ENCODE peak calls at places on chromosomes 2 and 18, in ten cellular contexts. C is IMR-90; P is ovary; Y is naive thymus-derived CD4-positive, alpha-beta T cell; O is astrocyte of the spinal cord; W is OCI-LY7; J is HAP-1; U is tibial nerve; A is fibroblast of pulmonary artery; Z is PC-9. F is an unnamed sample.

GRCh38 chr18:56803076-56803475 is 151.9 kb downstream of the WDR7 start:
- DNase-seq in C (no peak), P (no peak), Y (no peak), O (no peak), W (no peak), J (no peak), U (no peak), A (no peak), Z (no peak), F (no peak)

GRCh38 chr2:62974999-62975398 is 75.6 kb upstream of the OTX1 start:
- DNase-seq in C (no peak), P (no peak), Y (no peak), O (no peak), W (no peak), J (no peak), U (no peak), A (no peak), Z (no peak), F (no peak)

GRCh38 chr18:23134780-23135678 is at the start of gene CABLES1:
- DNase-seq in C (peak), P (peak), Y (peak), O (peak), W (peak), J (peak), U (peak), A (peak), Z (peak), F (peak)

GRCh38 chr2:20346565-20347127 is 4.0 kb downstream of the PUM2 start:
- DNase-seq in C (peak), P (no peak), Y (no peak), O (peak), W (no peak), J (no peak), U (no peak), A (no peak), Z (no peak), F (no peak)

GRCh38 chr2:41707790-41708451 is 339.9 kb upstream of the PKDCC start:
- DNase-seq in C (no peak), P (no peak), Y (no peak), O (no peak), W (no peak), J (no peak), U (no peak), A (no peak), Z (no peak), F (no peak)

GRCh38 chr18:51153659-51154371 is 43.7 kb downstream of the MEX3C start:
- DNase-seq in C (no peak), P (no peak), Y (peak), O (no peak), W (peak), J (no peak), U (no peak), A (no peak), Z (no peak), F (peak)

GRCh38 chr2:28231110-28231621 is 161.5 kb upstream of the FOSL2 start:
- DNase-seq in C (peak), P (no peak), Y (no peak), O (peak), W (no peak), J (no peak), U (no peak), A (peak), Z (no peak), F (peak)

GRCh38 chr2:197239434-197239833 is 71.1 kb downstream of the ANKRD44 start:
- DNase-seq in C (no peak), P (no peak), Y (no peak), O (no peak), W (no peak), J (no peak), U (no peak), A (no peak), Z (no peak), F (no peak)

GRCh38 chr2:128696421-128696820 is 377.8 kb upstream of the HS6ST1 start:
- DNase-seq in C (no peak), P (no peak), Y (no peak), O (no peak), W (no peak), J (no peak), U (no peak), A (no peak), Z (no peak), F (no peak)

GRCh38 chr2:222861411-222862067 is 703 bp downstream of the ACSL3 start:
- DNase-seq in C (no peak), P (peak), Y (peak), O (peak), W (peak), J (no peak), U (no peak), A (peak), Z (no peak), F (peak)

GRCh38 chr2:133509777-133510176 is 58.5 kb downstream of the NCKAP5 start:
- DNase-seq in C (no peak), P (no peak), Y (no peak), O (no peak), W (no peak), J (no peak), U (no peak), A (no peak), Z (no peak), F (no peak)

GRCh38 chr2:105870062-105870461 is 125.3 kb downstream of the NCK2 start:
- DNase-seq in C (no peak), P (no peak), Y (no peak), O (no peak), W (no peak), J (no peak), U (no peak), A (no peak), Z (no peak), F (no peak)

GRCh38 chr2:75292826-75293225 is 93.5 kb upstream of the TACR1 start:
- DNase-seq in C (peak), P (no peak), Y (no peak), O (peak), W (no peak), J (no peak), U (no peak), A (peak), Z (peak), F (no peak)

GRCh38 chr18:79402977-79403722 is 7.4 kb downstream of the NFATC1 start:
- DNase-seq in C (no peak), P (no peak), Y (peak), O (no peak), W (no peak), J (no peak), U (peak), A (peak), Z (no peak), F (peak)

GRCh38 chr2:29744976-29745375 is 176.4 kb downstream of the ALK start:
- DNase-seq in C (no peak), P (no peak), Y (no peak), O (no peak), W (no peak), J (no peak), U (no peak), A (no peak), Z (no peak), F (no peak)

GRCh38 chr2:126244937-126245336 is 411.0 kb upstream of the GYPC start:
- DNase-seq in C (no peak), P (no peak), Y (no peak), O (no peak), W (peak), J (no peak), U (peak), A (peak), Z (no peak), F (peak)

GRCh38 chr2:95526360-95527341 is 42.1 kb upstream of the TRIM43B start:
- DNase-seq in C (peak), P (peak), Y (peak), O (peak), W (no peak), J (no peak), U (no peak), A (peak), Z (peak), F (no peak)

GRCh38 chr2:20551231-20551944 is 99.5 kb downstream of the HS1BP3 start:
- DNase-seq in C (no peak), P (no peak), Y (no peak), O (no peak), W (no peak), J (no peak), U (no peak), A (no peak), Z (no peak), F (peak)

GRCh38 chr2:216799873-216800421 is 59.9 kb downstream of the TNP1 start:
- DNase-seq in C (peak), P (peak), Y (no peak), O (peak), W (no peak), J (no peak), U (no peak), A (no peak), Z (no peak), F (no peak)

GRCh38 chr2:181140414-181140813 is 160.0 kb downstream of the UBE2E3 start:
- DNase-seq in C (no peak), P (no peak), Y (no peak), O (peak), W (no peak), J (no peak), U (no peak), A (peak), Z (no peak), F (no peak)

GRCh38 chr2:27730249-27730648 is 41.3 kb upstream of the MRPL33 start:
- DNase-seq in C (no peak), P (no peak), Y (no peak), O (no peak), W (no peak), J (no peak), U (no peak), A (no peak), Z (no peak), F (no peak)

GRCh38 chr2:137975280-137976271 is 11.3 kb downstream of the HNMT start:
- DNase-seq in C (no peak), P (no peak), Y (no peak), O (no peak), W (no peak), J (no peak), U (no peak), A (no peak), Z (peak), F (no peak)

GRCh38 chr18:35489913-35490490 is 7.8 kb downstream of the INO80C start:
- DNase-seq in C (no peak), P (no peak), Y (no peak), O (no peak), W (no peak), J (no peak), U (no peak), A (no peak), Z (no peak), F (no peak)

GRCh38 chr2:75403991-75404428 is 156.7 kb downstream of the EVA1A start:
- DNase-seq in C (peak), P (no peak), Y (peak), O (peak), W (peak), J (peak), U (no peak), A (peak), Z (no peak), F (peak)

DNA sequence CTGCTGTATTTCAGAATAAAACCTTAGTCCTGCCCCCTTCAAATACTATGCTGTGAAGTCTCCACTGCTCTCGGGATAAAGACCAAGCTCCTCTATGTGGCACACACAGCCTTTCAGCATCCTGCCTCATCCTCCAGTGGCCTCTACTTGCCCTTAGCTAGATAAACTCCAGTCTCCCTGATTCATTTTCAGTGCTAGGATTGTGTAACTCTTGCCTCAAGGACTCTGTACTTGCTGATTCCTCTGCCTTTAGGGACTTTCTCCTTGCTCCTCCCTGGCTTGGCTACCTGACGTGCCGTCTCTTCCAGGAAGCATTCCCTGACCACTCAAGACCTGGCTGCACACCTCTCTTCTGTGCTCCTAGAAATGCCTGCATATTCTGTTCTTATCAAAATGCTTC is 416.7 kb downstream of the MTX2 start:
- DNase-seq in C (no peak), P (no peak), Y (no peak), O (no peak), W (no peak), J (no peak), U (no peak), A (no peak), Z (no peak), F (no peak)
- H3K4me3 ChIP-seq in C (no peak), P (no peak), Y (no peak), O (no peak), W (no peak), J (no peak), U (no peak), A (no peak), Z (no peak), F (no peak)

DNA sequence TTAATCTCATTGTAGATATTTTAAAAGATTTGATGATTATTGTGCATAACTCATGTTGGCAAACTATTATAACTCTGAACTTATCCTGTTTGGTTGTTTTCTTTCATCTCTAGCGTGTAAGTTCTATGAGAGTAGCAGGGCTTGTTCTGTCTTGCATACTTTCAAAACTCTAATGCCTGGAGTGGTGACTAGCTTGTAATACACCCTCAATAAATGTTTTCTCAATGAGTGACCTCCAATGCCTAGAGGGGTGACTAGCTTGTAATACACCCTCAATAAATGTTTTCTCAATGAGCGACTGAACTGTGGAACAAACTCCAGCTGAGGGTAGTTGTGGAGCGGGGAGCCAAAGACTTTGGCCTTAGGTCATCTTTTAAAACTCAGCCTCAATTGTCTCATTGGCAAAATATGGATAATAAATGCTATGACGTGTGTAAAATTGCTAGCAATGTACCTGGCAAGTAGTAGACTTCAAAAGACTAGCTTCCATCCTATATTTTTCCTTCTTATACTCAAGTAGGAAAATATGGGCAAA is 1.8 kb downstream of the GPD2 start:
- DNase-seq in C (no peak), P (no peak), Y (no peak), O (no peak), W (no peak), J (no peak), U (no peak), A (no peak), Z (no peak), F (no peak)
- H3K4me3 ChIP-seq in C (no peak), P (no peak), Y (peak), O (no peak), W (peak), J (no peak), U (no peak), A (peak), Z (no peak), F (no peak)

GRCh38 chr2:64311948-64312621 is 141.9 kb upstream of the LGALSL start:
- DNase-seq in C (peak), P (peak), Y (no peak), O (peak), W (peak), J (peak), U (peak), A (peak), Z (peak), F (peak)
- H3K4me3 ChIP-seq in C (no peak), P (no peak), Y (no peak), O (no peak), W (no peak), J (no peak), U (no peak), A (no peak), Z (no peak), F (peak)

DNA sequence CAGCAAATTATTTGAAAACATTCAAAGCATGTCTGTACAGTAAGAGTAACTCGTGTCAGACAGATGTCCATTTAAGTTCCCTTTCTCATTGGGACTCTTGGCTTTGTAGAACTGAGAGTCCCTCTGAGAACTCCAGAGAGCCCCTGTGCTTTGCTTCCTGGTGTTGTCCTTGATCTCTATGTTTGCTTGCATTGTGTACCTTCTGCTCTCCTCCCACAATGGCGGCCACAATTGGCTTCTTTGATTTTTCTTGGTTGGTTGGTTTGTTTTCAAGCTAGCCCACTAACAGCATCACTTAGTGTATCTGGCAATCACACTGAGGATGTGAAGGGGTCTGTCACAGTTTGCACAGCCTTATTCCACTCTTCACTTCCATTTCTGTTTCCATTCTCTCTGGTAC is 15.1 kb downstream of the ASB18 start:
- DNase-seq in C (no peak), P (no peak), Y (no peak), O (no peak), W (no peak), J (no peak), U (no peak), A (no peak), Z (no peak), F (no peak)
- H3K4me3 ChIP-seq in C (no peak), P (no peak), Y (no peak), O (no peak), W (no peak), J (no peak), U (no peak), A (no peak), Z (no peak), F (no peak)

GRCh38 chr2:232487385-232488096 is at the start of gene ECEL1:
- DNase-seq in C (no peak), P (peak), Y (no peak), O (no peak), W (no peak), J (no peak), U (no peak), A (no peak), Z (no peak), F (no peak)
- H3K4me3 ChIP-seq in C (no peak), P (peak), Y (no peak), O (no peak), W (no peak), J (no peak), U (no peak), A (no peak), Z (no peak), F (no peak)

GRCh38 chr2:1080984-1081383 is 130.3 kb downstream of the SNTG2 start:
- DNase-seq in C (no peak), P (no peak), Y (no peak), O (no peak), W (no peak), J (no peak), U (no peak), A (no peak), Z (no peak), F (no peak)

GRCh38 chr2:1082456-1083205 is 132.0 kb downstream of the SNTG2 start:
- DNase-seq in C (no peak), P (no peak), Y (no peak), O (no peak), W (no peak), J (no peak), U (no peak), A (no peak), Z (no peak), F (no peak)

GRCh38 chr2:1079873-1080799 is 129.5 kb downstream of the SNTG2 start:
- DNase-seq in C (no peak), P (no peak), Y (no peak), O (no peak), W (no peak), J (no peak), U (no peak), A (no peak), Z (no peak), F (no peak)

GRCh38 chr2:1078326-1078885 is 127.8 kb downstream of the SNTG2 start:
- DNase-seq in C (no peak), P (no peak), Y (no peak), O (no peak), W (no peak), J (no peak), U (no peak), A (no peak), Z (no peak), F (no peak)

DNA sequence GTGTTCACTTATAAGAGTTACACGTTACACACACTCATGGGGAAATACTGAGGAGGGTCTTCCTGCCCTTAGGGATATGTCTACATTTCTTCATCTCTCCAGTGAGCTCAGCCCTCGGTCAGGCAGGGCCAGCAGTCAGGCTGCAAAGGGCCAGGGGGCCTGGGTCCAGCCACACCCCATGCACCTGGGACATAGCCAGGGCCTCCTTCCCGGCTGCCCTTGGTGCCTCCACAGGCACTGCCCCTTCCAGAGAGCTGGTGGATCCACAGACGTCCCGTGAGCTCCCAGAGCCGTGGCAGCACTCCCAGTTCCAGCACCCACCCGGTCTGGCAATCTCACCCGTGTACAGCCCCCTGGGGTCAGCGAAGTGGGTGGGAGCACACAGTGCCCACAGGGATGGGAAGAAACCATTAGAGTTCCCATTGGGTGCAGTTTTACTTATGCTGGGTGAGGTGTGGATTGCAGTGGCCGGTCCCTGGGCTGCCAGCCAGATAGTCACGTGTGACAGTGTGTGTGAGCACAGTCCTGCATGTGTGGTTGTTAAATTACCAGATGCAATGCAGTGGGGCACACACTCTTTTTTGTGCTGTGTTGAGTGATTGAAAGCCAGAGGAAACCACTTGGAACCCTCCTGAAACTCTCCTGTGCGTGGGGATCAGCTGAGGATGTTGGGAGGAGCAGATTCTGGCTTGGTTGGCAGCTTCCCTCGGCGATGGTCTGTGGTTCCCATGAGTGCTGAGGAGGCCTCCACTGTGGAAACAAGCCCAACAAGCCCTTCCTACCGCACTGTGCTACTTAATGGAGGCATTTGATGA is 131.0 kb downstream of the SNTG2 start:
- DNase-seq in C (peak), P (no peak), Y (no peak), O (peak), W (no peak), J (no peak), U (peak), A (peak), Z (no peak), F (no peak)
- H3K4me3 ChIP-seq in C (no peak), P (no peak), Y (no peak), O (no peak), W (no peak), J (no peak), U (no peak), A (no peak), Z (no peak), F (no peak)

F was measured in SJCRH30.